ENCODE peak calls at places on chromosomes 11 and 22, in six cellular contexts. Y is A549, Q is endothelial cell of umbilical vein, U is K562, M is HepG2, X is GM12878. B is an unnamed sample.

GRCh38 chr11:123438191-123438627 is 8.1 kb downstream of the GRAMD1B start:
- DNase-seq in X (no peak), Q (no peak), U (no peak), Y (no peak), M (no peak), B (no peak)

GRCh38 chr11:35227551-35228341 is 88.8 kb downstream of the CD44 start:
- DNase-seq in Y (no peak), U (no peak), X (no peak), M (no peak), Q (no peak), B (peak; percentile 63)

GRCh38 chr22:19292262-19293230 is 1.0 kb upstream of the CLTCL1 start:
- DNase-seq in Q (no peak), Y (no peak), X (no peak), U (peak; percentile 47), M (no peak), B (peak; percentile 28)

GRCh38 chr11:30254307-30255298 is 23.8 kb downstream of the FSHB start:
- DNase-seq in X (no peak), M (no peak), Y (no peak), U (no peak), Q (no peak), B (no peak)

GRCh38 chr11:129917231-129917630 is 21.9 kb upstream of the NFRKB start:
- DNase-seq in Q (no peak), X (no peak), U (no peak), Y (no peak), M (no peak), B (no peak)

GRCh38 chr11:124538019-124538418 is 5.4 kb downstream of the OR8B12 start:
- DNase-seq in Y (peak; percentile 26), M (no peak), X (no peak), U (peak; percentile 31), Q (no peak), B (no peak)

GRCh38 chr11:14974723-14975587 is 2.8 kb upstream of the CALCA start:
- DNase-seq in Q (peak; percentile 52), Y (peak; percentile 64), U (peak; percentile 54), M (peak; percentile 16), X (no peak), B (peak; percentile 62)

GRCh38 chr11:126352163-126352562 is 3.3 kb upstream of the ST3GAL4 start:
- DNase-seq in M (no peak), Q (no peak), X (no peak), Y (no peak), U (no peak), B (no peak)

GRCh38 chr11:119263352-119263940 is 53.5 kb downstream of the MCAM start:
- DNase-seq in Y (no peak), Q (peak; percentile 61), M (no peak), X (no peak), U (no peak), B (no peak)

GRCh38 chr11:117089685-117090084 is 8.5 kb downstream of the SIK3 start:
- DNase-seq in X (no peak), M (no peak), Q (no peak), Y (no peak), U (no peak), B (no peak)

GRCh38 chr11:104620991-104621390 is 277.3 kb downstream of the CASP12 start:
- DNase-seq in M (no peak), X (no peak), Q (no peak), U (no peak), Y (no peak), B (no peak)

GRCh38 chr11:47512701-47513100 is 40.2 kb downstream of the CELF1 start:
- DNase-seq in Y (no peak), Q (no peak), M (no peak), X (no peak), U (no peak), B (no peak)

GRCh38 chr11:721913-722811 is 16.1 kb downstream of the EPS8L2 start:
- DNase-seq in M (no peak), U (peak; percentile 50), Q (no peak), Y (no peak), X (no peak), B (peak; percentile 66)

GRCh38 chr11:84855846-84856245 is 771.3 kb downstream of the DLG2 start:
- DNase-seq in Y (no peak), M (no peak), X (no peak), Q (no peak), U (no peak), B (no peak)

GRCh38 chr11:29018631-29019030 is 910.4 kb downstream of the METTL15 start:
- DNase-seq in Q (peak; percentile 95), X (no peak), Y (peak; percentile 88), M (no peak), U (no peak), B (no peak)

GRCh38 chr11:63007920-63008319 is 7.7 kb downstream of the SLC22A8 start:
- DNase-seq in Q (no peak), Y (no peak), U (peak; percentile 26), X (no peak), M (no peak), B (no peak)

GRCh38 chr11:78499971-78500370 is 74.7 kb downstream of the NARS2 start:
- DNase-seq in M (no peak), X (no peak), Q (peak; percentile 5), Y (no peak), U (no peak), B (no peak)

GRCh38 chr22:24554316-24555159 is at the start of gene GUCD1:
- DNase-seq in Q (peak; percentile 53), Y (no peak), U (no peak), M (no peak), X (no peak), B (peak; percentile 75)

GRCh38 chr22:36027579-36027959 is 1.1 kb downstream of the RBFOX2 start:
- DNase-seq in X (no peak), M (no peak), U (no peak), Y (no peak), Q (no peak), B (peak; percentile 25)

GRCh38 chr11:102664001-102664752 is 39.0 kb upstream of the MMP20 start:
- DNase-seq in U (peak; percentile 11), Q (no peak), Y (peak; percentile 16), M (peak; percentile 7), X (no peak), B (peak; percentile 46)

GRCh38 chr22:17929909-17930308 is 94.5 kb downstream of the MICAL3 start:
- DNase-seq in X (no peak), Y (no peak), U (no peak), Q (no peak), M (no peak), B (no peak)

GRCh38 chr22:42862045-42862734 is 5.1 kb upstream of the ARFGAP3 start:
- DNase-seq in X (no peak), M (peak; percentile 62), U (no peak), Q (no peak), Y (peak; percentile 76), B (no peak)

GRCh38 chr11:116835042-116835772 is 2.2 kb downstream of the APOA1 start:
- DNase-seq in Q (peak; percentile 7), U (no peak), X (no peak), Y (no peak), M (no peak), B (peak; percentile 92)

GRCh38 chr22:20606041-20606783 is 98.8 kb downstream of the MED15 start:
- DNase-seq in M (peak; percentile 78), U (peak; percentile 92), Q (peak; percentile 49), X (no peak), Y (peak; percentile 75), B (peak; percentile 71)

GRCh38 chr22:36334838-36335603 is 52.7 kb downstream of the MYH9 start:
- DNase-seq in X (no peak), M (no peak), U (peak; percentile 24), Q (no peak), Y (no peak), B (peak; percentile 81)

GRCh38 chr11:37364246-37364839 is 766.3 kb upstream of the RAG2 start:
- DNase-seq in M (no peak), U (no peak), Y (no peak), X (no peak), Q (no peak), B (peak; percentile 6)

GRCh38 chr22:46083383-46084350 is 66.7 kb upstream of the PPARA start:
- DNase-seq in M (no peak), Q (no peak), Y (no peak), U (no peak), X (no peak), B (no peak)

GRCh38 chr22:46084943-46085830 is 65.1 kb upstream of the PPARA start:
- DNase-seq in Y (peak; percentile 79), Q (peak; percentile 75), X (no peak), U (peak; percentile 71), M (no peak), B (no peak)

GRCh38 chr22:46082633-46083032 is 67.7 kb upstream of the PPARA start:
- DNase-seq in U (no peak), Q (no peak), Y (no peak), X (no peak), M (no peak), B (no peak)

GRCh38 chr22:46085831-46086576 is 64.3 kb upstream of the PPARA start:
- DNase-seq in X (no peak), Q (no peak), U (peak; percentile 89), Y (peak; percentile 90), M (no peak), B (no peak)

GRCh38 chr22:46084376-46084775 is 66.0 kb upstream of the PPARA start:
- DNase-seq in U (no peak), X (no peak), Y (no peak), Q (no peak), M (no peak), B (no peak)
- H3K4me3 ChIP-seq in U (no peak overlapping the region), X (no peak overlapping the region), Y (peak overlapping the region; percentile 52), Q (no peak overlapping the region), M (no peak overlapping the region), B (no peak overlapping the region)

DNA sequence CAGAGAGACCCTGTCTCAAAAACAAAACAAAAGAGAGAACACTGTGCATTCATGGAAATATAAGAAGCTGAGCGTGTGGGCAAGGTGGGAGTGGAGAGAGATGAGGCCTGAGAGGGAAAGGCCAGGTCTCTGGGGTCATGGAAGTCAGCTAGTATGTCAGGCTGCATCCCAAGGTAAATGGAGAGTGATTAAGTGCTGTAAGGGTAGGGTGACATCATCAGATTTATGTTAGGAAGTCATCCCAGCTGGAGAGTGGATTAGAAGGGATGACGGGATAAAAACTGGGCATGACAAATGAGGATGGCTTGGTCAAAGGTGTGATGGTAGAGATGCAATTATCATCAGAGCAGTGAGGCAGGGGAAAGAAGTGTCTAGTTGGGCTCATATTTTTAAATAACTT is 3.5 kb upstream of the ENDOD1 start:
- DNase-seq in M (no peak), Q (no peak), U (no peak), X (no peak), Y (no peak), B (no peak)
- TF ChIP-seq MAX in M (no peak), Q (no peak), U (no peak), X (no peak), Y (no peak), B (no peak)

GRCh38 chr11:120573756-120574354 is 62.3 kb downstream of the GRIK4 start:
- DNase-seq in U (no peak), Q (no peak), Y (no peak), X (no peak), M (no peak), B (no peak)
- TF ChIP-seq MYC in U (no peak), Q (no peak), Y (no peak), X (no peak), M (no peak), B (no peak)

DNA sequence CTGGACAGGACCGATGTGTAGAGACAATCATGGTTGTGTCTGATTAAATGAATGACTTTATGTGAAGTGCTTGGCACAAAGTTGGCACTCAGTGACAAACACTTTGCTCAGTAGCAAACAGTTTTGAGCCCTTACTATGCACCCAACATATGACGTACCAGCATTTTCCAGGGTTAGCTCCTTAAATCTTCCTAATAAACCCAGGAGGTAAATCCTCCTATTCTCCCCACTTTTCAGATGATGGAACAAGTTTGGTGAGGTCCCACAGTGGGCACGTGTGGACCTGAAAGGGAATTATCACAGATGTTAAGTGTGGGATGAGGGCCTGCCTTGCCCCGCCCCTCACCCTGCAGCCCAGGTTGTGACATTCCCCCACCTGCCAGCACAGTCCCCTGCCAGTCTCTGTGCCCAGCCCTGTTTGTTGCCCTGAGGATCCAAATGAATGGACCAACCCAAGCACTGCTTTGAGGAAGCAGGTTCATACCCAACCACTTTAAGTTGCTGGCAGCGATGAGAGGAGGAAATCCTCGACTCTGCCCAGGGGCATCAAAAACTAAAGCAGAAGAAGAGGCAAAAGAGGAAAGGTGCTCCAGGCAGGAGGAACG is 6.6 kb upstream of the CARD10 start:
- DNase-seq in X (no peak), M (no peak), U (no peak), Y (no peak), Q (no peak), B (no peak)
- H3K4me3 ChIP-seq in X (no peak overlapping the region), M (peak overlapping the region; percentile 43), U (no peak overlapping the region), Y (no peak overlapping the region), Q (no peak overlapping the region), B (no peak overlapping the region)